ENCODE peak calls at places on chromosome 1, in nine cellular contexts. U is body of pancreas; Z is tibial artery; V is cardiac muscle cell; Y is ascending aorta; O is AG04449; R is esophagus muscularis mucosa; N is hepatocyte; D is effector memory CD4-positive, alpha-beta T cell. P is an unnamed sample.

GRCh38 chr1:110155878-110156522 is 5.7 kb downstream of the SLC6A17 start:
- DNase-seq in U (peak; percentile 59), Z (peak; percentile 65), V (peak; percentile 90), Y (no peak), O (no peak), R (no peak), N (peak; percentile 87), D (no peak), P (peak; percentile 39)

GRCh38 chr1:181113061-181113695 is 24.7 kb downstream of the IER5 start:
- DNase-seq in U (no peak), Z (no peak), V (no peak), Y (no peak), O (no peak), R (no peak), N (peak; percentile 41), D (no peak), P (no peak)

GRCh38 chr1:183970516-183971300 is 66.8 kb downstream of the COLGALT2 start:
- DNase-seq in U (no peak), Z (no peak), V (no peak), Y (no peak), O (no peak), R (no peak), N (no peak), D (no peak), P (no peak)

GRCh38 chr1:156244126-156244525 is 2.1 kb downstream of the BGLAP start:
- DNase-seq in U (no peak), Z (no peak), V (no peak), Y (no peak), O (no peak), R (no peak), N (no peak), D (no peak), P (no peak)

GRCh38 chr1:164675342-164675904 is 116.4 kb downstream of the PBX1 start:
- DNase-seq in U (no peak), Z (no peak), V (no peak), Y (no peak), O (no peak), R (no peak), N (peak; percentile 45), D (no peak), P (no peak)

GRCh38 chr1:150152772-150153461 is 3.2 kb downstream of the PLEKHO1 start:
- DNase-seq in U (no peak), Z (no peak), V (no peak), Y (no peak), O (no peak), R (no peak), N (no peak), D (no peak), P (no peak)

GRCh38 chr1:3485016-3485415 is 30.6 kb downstream of the ARHGEF16 start:
- DNase-seq in U (no peak), Z (no peak), V (no peak), Y (no peak), O (no peak), R (no peak), N (no peak), D (no peak), P (no peak)

GRCh38 chr1:18641005-18641941 is 10.6 kb downstream of the PAX7 start:
- DNase-seq in U (no peak), Z (no peak), V (no peak), Y (no peak), O (no peak), R (no peak), N (no peak), D (no peak), P (no peak)

GRCh38 chr1:92228401-92228800 is 10.7 kb downstream of the C1orf146 start:
- DNase-seq in U (no peak), Z (no peak), V (no peak), Y (no peak), O (no peak), R (no peak), N (no peak), D (no peak), P (no peak)

GRCh38 chr1:84913025-84913892 is 20.3 kb upstream of the LPAR3 start:
- DNase-seq in U (peak; percentile 66), Z (no peak), V (no peak), Y (no peak), O (no peak), R (no peak), N (peak; percentile 74), D (no peak), P (no peak)
- H3K4me3 ChIP-seq in U (no peak overlapping the region), Z (no peak overlapping the region), V (no peak overlapping the region), Y (no peak overlapping the region), O (no peak overlapping the region), R (no peak overlapping the region), N (no peak overlapping the region), D (no peak overlapping the region), P (no peak overlapping the region)

DNA sequence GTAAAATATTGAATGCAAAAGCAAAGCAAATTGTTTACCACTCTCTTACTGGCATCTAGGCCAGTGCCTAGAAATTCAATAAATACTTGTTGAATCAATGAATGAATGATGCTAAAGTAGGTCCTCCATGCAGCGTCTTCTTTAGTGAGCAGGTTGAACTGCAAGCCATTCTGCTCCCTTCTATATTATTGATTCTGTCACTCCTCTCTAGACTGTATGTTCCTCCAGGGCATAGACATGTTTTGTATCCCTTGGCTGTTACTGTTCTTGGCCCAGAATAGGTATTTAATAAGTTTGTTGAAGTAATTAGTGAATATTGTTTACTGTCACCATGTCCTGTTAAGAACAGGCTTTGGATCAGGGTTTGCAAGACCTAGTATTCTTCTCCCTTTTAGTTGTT is 43.7 kb downstream of the OSBPL9 start:
- DNase-seq in U (no peak), Z (no peak), V (no peak), Y (no peak), O (no peak), R (no peak), N (no peak), D (no peak), P (no peak)
- H3K4me3 ChIP-seq in U (no peak overlapping the region), Z (no peak overlapping the region), V (no peak overlapping the region), Y (no peak overlapping the region), O (no peak overlapping the region), R (no peak overlapping the region), N (no peak overlapping the region), D (no peak overlapping the region), P (no peak overlapping the region)

DNA sequence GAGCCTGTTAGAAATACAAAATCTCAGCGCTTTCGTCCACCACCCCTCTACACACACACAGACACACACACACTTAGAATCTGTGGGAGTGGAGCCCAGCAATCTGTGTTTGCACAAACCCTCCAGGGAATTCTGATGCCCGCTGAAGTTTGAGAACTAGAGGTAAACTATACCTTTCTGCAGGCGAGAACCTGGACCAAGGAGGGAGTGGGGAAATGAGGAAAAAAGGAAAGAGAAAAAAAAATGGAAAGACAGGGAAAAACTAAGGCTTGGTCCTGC is 468 bp upstream of the NIBAN1 start:
- DNase-seq in U (no peak), Z (no peak), V (no peak), Y (no peak), O (no peak), R (no peak), N (no peak), D (no peak), P (no peak)
- H3K4me3 ChIP-seq in U (no peak overlapping the region), Z (peak overlapping the region; percentile 97), V (no peak overlapping the region), Y (peak overlapping the region; percentile 78), O (no peak overlapping the region), R (peak overlapping the region; percentile 73), N (no peak overlapping the region), D (peak overlapping the region; percentile 89), P (no peak overlapping the region)

GRCh38 chr1:72918939-72919338 is 636.6 kb upstream of the NEGR1 start:
- DNase-seq in U (no peak), Z (no peak), V (no peak), Y (no peak), O (no peak), R (no peak), N (no peak), D (no peak), P (no peak)
- H3K4me3 ChIP-seq in U (no peak overlapping the region), Z (no peak overlapping the region), V (no peak overlapping the region), Y (no peak overlapping the region), O (no peak overlapping the region), R (no peak overlapping the region), N (no peak overlapping the region), D (no peak overlapping the region), P (no peak overlapping the region)